ENCODE peak calls at places on chromosomes 4 and X, in four cellular contexts. Q is T47D, D is cardiac fibroblast, K is endothelial cell. B is an unnamed sample.
A peak's percentile ranks its signal among the peaks of the same experiment; 100 is the strongest.

GRCh38 chr4:126172126-126172525 is 857.4 kb downstream of the FAT4 start:
- DNase-seq in K (no peak), Q (no peak), D (no peak), B (no peak)

GRCh38 chrX:148043456-148043855 is 62.3 kb downstream of the FMR1NB start:
- DNase-seq in K (no peak), Q (no peak), D (peak; percentile 7), B (peak; percentile 52)

GRCh38 chr4:169311643-169312365 is 41.0 kb upstream of the SH3RF1 start:
- DNase-seq in D (peak; percentile 75), K (peak; percentile 51), Q (peak; percentile 75), B (peak; percentile 65)

GRCh38 chr4:96194993-96195392 is 355.1 kb downstream of the PDHA2 start:
- DNase-seq in D (no peak), K (no peak), Q (peak; percentile 30), B (peak; percentile 63)

GRCh38 chr4:38400946-38401345 is 263.1 kb upstream of the KLF3 start:
- DNase-seq in D (no peak), K (no peak), Q (no peak), B (peak; percentile 80)

GRCh38 chr4:76570141-76570989 is 135.3 kb downstream of the SHROOM3 start:
- DNase-seq in Q (peak; percentile 78), K (no peak), D (no peak), B (peak; percentile 87)

GRCh38 chr4:159178147-159178541 is 75.3 kb downstream of the RAPGEF2 start:
- DNase-seq in K (no peak), D (peak; percentile 64), Q (no peak), B (no peak)

GRCh38 chr4:177190995-177191568 is 118.6 kb upstream of the NEIL3 start:
- DNase-seq in D (peak; percentile 29), K (no peak), Q (no peak), B (peak; percentile 86)

GRCh38 chr4:126247409-126247808 is 932.7 kb downstream of the FAT4 start:
- DNase-seq in K (no peak), Q (peak; percentile 4), D (no peak), B (no peak)

B was measured in renal cortical epithelial cell.